ENCODE peak calls at places on chromosomes 16 and 17, in five cellular contexts. One of them, this sample, is unnamed.

GRCh38 chr16:11612110-11612981 is 25.6 kb upstream of the LITAF start:
- DNase-seq in upper lobe of right lung: peak
- DNase-seq in HTR-8/SVneo: no peak
- DNase-seq in amygdala: no peak
- DNase-seq in hippocampal formation: no peak
- DNase-seq in this sample: peak

GRCh38 chr16:84786605-84787302 is 33.0 kb upstream of the CRISPLD2 start:
- DNase-seq in upper lobe of right lung: no peak
- DNase-seq in HTR-8/SVneo: no peak
- DNase-seq in amygdala: no peak
- DNase-seq in hippocampal formation: no peak
- DNase-seq in this sample: no peak

GRCh38 chr17:73938706-73939105 is 264.8 kb upstream of the RPL38 start:
- DNase-seq in upper lobe of right lung: no peak
- DNase-seq in HTR-8/SVneo: no peak
- DNase-seq in amygdala: no peak
- DNase-seq in hippocampal formation: no peak
- DNase-seq in this sample: no peak

GRCh38 chr17:81635973-81636504 is 873 bp downstream of the NPLOC4 start:
- DNase-seq in upper lobe of right lung: no peak
- DNase-seq in HTR-8/SVneo: peak
- DNase-seq in amygdala: no peak
- DNase-seq in hippocampal formation: no peak
- DNase-seq in this sample: peak

GRCh38 chr16:4918790-4919210 is 18.1 kb downstream of the PPL start:
- DNase-seq in upper lobe of right lung: peak
- DNase-seq in HTR-8/SVneo: no peak
- DNase-seq in amygdala: no peak
- DNase-seq in hippocampal formation: no peak
- DNase-seq in this sample: no peak

GRCh38 chr17:600576-601301 is 113.9 kb downstream of the VPS53 start:
- DNase-seq in upper lobe of right lung: no peak
- DNase-seq in HTR-8/SVneo: no peak
- DNase-seq in amygdala: no peak
- DNase-seq in hippocampal formation: no peak
- DNase-seq in this sample: peak

GRCh38 chr16:4015275-4015990 is 100.8 kb downstream of the ADCY9 start:
- DNase-seq in upper lobe of right lung: no peak
- DNase-seq in HTR-8/SVneo: peak
- DNase-seq in amygdala: no peak
- DNase-seq in hippocampal formation: no peak
- DNase-seq in this sample: no peak

GRCh38 chr17:17356931-17357270 is 53.7 kb downstream of the NT5M start:
- DNase-seq in upper lobe of right lung: peak
- DNase-seq in HTR-8/SVneo: no peak
- DNase-seq in amygdala: no peak
- DNase-seq in hippocampal formation: no peak
- DNase-seq in this sample: no peak

GRCh38 chr16:88323041-88323440 is 59.7 kb upstream of the ZNF469 start:
- DNase-seq in upper lobe of right lung: no peak
- DNase-seq in HTR-8/SVneo: no peak
- DNase-seq in amygdala: no peak
- DNase-seq in hippocampal formation: no peak
- DNase-seq in this sample: no peak

GRCh38 chr17:8965394-8966168 is at the start of gene PIK3R5:
- DNase-seq in upper lobe of right lung: peak
- DNase-seq in HTR-8/SVneo: no peak
- DNase-seq in amygdala: no peak
- DNase-seq in hippocampal formation: no peak
- DNase-seq in this sample: peak

GRCh38 chr16:71498031-71498430 is 8.9 kb upstream of the ZNF19 start:
- DNase-seq in upper lobe of right lung: no peak
- DNase-seq in HTR-8/SVneo: no peak
- DNase-seq in amygdala: no peak
- DNase-seq in hippocampal formation: no peak
- DNase-seq in this sample: no peak

GRCh38 chr17:21194688-21195087 is 19.3 kb downstream of the TMEM11 start:
- DNase-seq in upper lobe of right lung: no peak
- DNase-seq in HTR-8/SVneo: no peak
- DNase-seq in amygdala: no peak
- DNase-seq in hippocampal formation: no peak
- DNase-seq in this sample: no peak

GRCh38 chr16:73302942-73303341 is 255.0 kb upstream of the ZFHX3 start:
- DNase-seq in upper lobe of right lung: no peak
- DNase-seq in HTR-8/SVneo: no peak
- DNase-seq in amygdala: no peak
- DNase-seq in hippocampal formation: no peak
- DNase-seq in this sample: no peak

GRCh38 chr16:74580828-74581227 is 26.1 kb downstream of the GLG1 start:
- DNase-seq in upper lobe of right lung: no peak
- DNase-seq in HTR-8/SVneo: no peak
- DNase-seq in amygdala: no peak
- DNase-seq in hippocampal formation: no peak
- DNase-seq in this sample: no peak

This sample was measured in OCI-M1.